ENCODE peak calls at places on chromosomes 3 and 15, in eight cellular contexts. Y is CD8-positive, alpha-beta T cell; B is H9; D is pancreas; M is psoas muscle; G is IMR-90; V is uterus; J is esophagus muscularis mucosa. Z is an unnamed sample.

GRCh38 chr15:69060744-69061143 is 46.2 kb downstream of the NOX5 start:
- DNase-seq in D (no peak), M (no peak), Y (peak; percentile 51), B (no peak), J (no peak), G (no peak), V (no peak), Z (no peak)

GRCh38 chr3:172606021-172606420 is 82.8 kb upstream of the TNFSF10 start:
- DNase-seq in J (no peak), D (no peak), M (no peak), Y (no peak), V (no peak), B (no peak), G (peak; percentile 63), Z (no peak)

GRCh38 chr3:24829632-24830229 is 335.1 kb upstream of the THRB start:
- DNase-seq in B (peak; percentile 45), Y (no peak), M (peak; percentile 14), D (peak; percentile 72), G (no peak), V (peak; percentile 13), J (no peak), Z (peak; percentile 35)

GRCh38 chr3:193590088-193590856 is 2.7 kb upstream of the OPA1 start:
- DNase-seq in B (no peak), D (no peak), M (no peak), J (no peak), Y (no peak), V (no peak), G (peak; percentile 65), Z (no peak)

GRCh38 chr3:126485131-126485530 is 9.4 kb upstream of the ZXDC start:
- DNase-seq in D (no peak), J (no peak), B (no peak), V (no peak), Y (no peak), G (no peak), M (no peak), Z (no peak)

GRCh38 chr3:123048480-123049237 is 18.2 kb upstream of the PDIA5 start:
- DNase-seq in Y (no peak), V (no peak), M (no peak), B (no peak), D (no peak), J (no peak), G (no peak), Z (no peak)

GRCh38 chr15:94236638-94237037 is 5.3 kb downstream of the MCTP2 start:
- DNase-seq in B (no peak), Y (no peak), V (no peak), D (no peak), M (no peak), G (no peak), J (no peak), Z (no peak)

GRCh38 chr3:16134173-16134928 is 40.1 kb upstream of the GALNT15 start:
- DNase-seq in M (no peak), G (no peak), B (no peak), D (no peak), Y (no peak), V (no peak), J (no peak), Z (no peak)

GRCh38 chr15:48385031-48385430 is 53.8 kb downstream of the DUT start:
- DNase-seq in J (no peak), B (no peak), Y (no peak), D (no peak), M (no peak), V (no peak), G (peak; percentile 43), Z (no peak)

GRCh38 chr3:30098656-30099454 is 507.5 kb upstream of the TGFBR2 start:
- DNase-seq in G (peak; percentile 60), B (no peak), J (no peak), D (no peak), V (no peak), Y (no peak), M (no peak), Z (no peak)

GRCh38 chr15:51229907-51230328 is 108.5 kb downstream of the CYP19A1 start:
- DNase-seq in D (no peak), G (peak; percentile 27), B (no peak), M (no peak), Y (no peak), V (no peak), J (peak; percentile 55), Z (no peak)

GRCh38 chr3:23959147-23959900 is 14.2 kb downstream of the NR1D2 start:
- DNase-seq in M (no peak), Y (no peak), G (peak; percentile 95), V (no peak), J (no peak), D (no peak), B (no peak), Z (no peak)

GRCh38 chr15:70195808-70196304 is 98.1 kb upstream of the TLE3 start:
- DNase-seq in D (peak; percentile 95), V (peak; percentile 88), J (no peak), M (peak; percentile 91), B (no peak), G (peak; percentile 92), Y (no peak), Z (peak; percentile 51)

GRCh38 chr15:74458473-74458872 is 2.5 kb downstream of the UBL7 start:
- DNase-seq in Y (no peak), B (no peak), V (no peak), G (no peak), D (no peak), M (no peak), J (no peak), Z (no peak)

DNA sequence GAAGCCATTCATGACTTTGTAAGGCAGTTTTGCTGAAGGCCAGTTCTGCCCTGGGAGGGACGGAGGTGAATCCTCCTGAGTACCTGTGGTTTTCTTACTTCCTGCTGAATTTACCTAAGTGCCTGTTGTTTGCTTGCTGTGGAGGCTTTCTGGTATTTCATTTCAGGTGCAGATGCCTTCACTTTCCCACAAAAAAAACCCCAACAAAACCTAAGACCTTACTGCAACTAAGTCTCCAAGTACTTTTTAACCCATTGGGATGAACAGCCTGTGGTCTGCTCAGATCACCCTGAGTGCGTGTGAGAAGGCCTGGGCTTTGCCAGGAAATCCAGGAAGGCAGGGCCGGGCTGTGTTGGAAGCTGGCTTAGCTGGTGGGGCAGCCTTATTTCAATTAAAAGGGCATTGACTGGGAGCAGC is 65.3 kb downstream of the IGF1R start:
- DNase-seq in J (no peak), B (no peak), V (no peak), D (no peak), M (no peak), Y (no peak), G (no peak), Z (no peak)
- H3K4me1 ChIP-seq in J (peaks cover 64% of the 10 kb centered on the region), B (peaks cover 36% of the 10 kb centered on the region), V (peaks cover 25% of the 10 kb centered on the region), D (peaks cover 5% of the 10 kb centered on the region), M (peaks cover 51% of the 10 kb centered on the region), Y (peaks cover 56% of the 10 kb centered on the region), G (peaks cover 18% of the 10 kb centered on the region), Z (peaks cover 28% of the 10 kb centered on the region)

GRCh38 chr3:114331007-114331406 is 37.2 kb downstream of the TIGIT start:
- DNase-seq in Y (no peak), V (no peak), B (no peak), D (no peak), M (no peak), J (no peak), G (no peak), Z (no peak)

GRCh38 chr3:114333923-114334240 is 40.1 kb downstream of the TIGIT start:
- DNase-seq in M (no peak), Y (no peak), G (no peak), B (no peak), D (no peak), J (no peak), V (no peak), Z (no peak)

GRCh38 chr3:114331710-114332109 is 37.9 kb downstream of the TIGIT start:
- DNase-seq in V (no peak), Y (no peak), G (no peak), D (no peak), M (no peak), J (no peak), B (no peak), Z (no peak)

GRCh38 chr3:114332342-114333179 is 38.7 kb downstream of the TIGIT start:
- DNase-seq in D (no peak), J (no peak), G (no peak), B (no peak), Y (no peak), V (no peak), M (no peak), Z (no peak)

GRCh38 chr3:114333180-114333922 is 39.5 kb downstream of the TIGIT start:
- DNase-seq in G (no peak), J (no peak), D (no peak), Y (no peak), V (no peak), B (no peak), M (no peak), Z (no peak)
- TF ChIP-seq CTCF in G (no peak), J (no peak), D (no peak), Y (no peak), V (no peak), B (no peak), M (no peak), Z (no peak)

GRCh38 chr15:81298606-81299005 is 25.3 kb downstream of the STARD5 start:
- DNase-seq in Y (no peak), M (no peak), D (no peak), V (no peak), B (no peak), G (no peak), J (no peak), Z (no peak)

GRCh38 chr15:81301385-81301784 is 22.6 kb downstream of the STARD5 start:
- DNase-seq in B (no peak), G (no peak), D (no peak), M (no peak), V (no peak), J (no peak), Y (no peak), Z (no peak)

GRCh38 chr15:81301815-81302399 is 22.0 kb downstream of the STARD5 start:
- DNase-seq in V (no peak), G (no peak), M (no peak), B (no peak), J (no peak), Y (no peak), D (no peak), Z (no peak)

GRCh38 chr15:81297580-81298575 is 26.1 kb downstream of the STARD5 start:
- DNase-seq in V (no peak), J (no peak), M (no peak), G (no peak), D (no peak), Y (no peak), B (no peak), Z (no peak)

GRCh38 chr15:81299630-81300273 is 24.2 kb downstream of the STARD5 start:
- DNase-seq in J (no peak), V (no peak), B (no peak), Y (no peak), M (no peak), D (no peak), G (no peak), Z (no peak)
- H3K4me1 ChIP-seq in J (peaks cover 31% of the 10 kb centered on the region), V (no peaks in the 10 kb centered on the region), B (peaks cover 9% of the 10 kb centered on the region), Y (peaks cover 55% of the 10 kb centered on the region), M (no peaks in the 10 kb centered on the region), D (no peaks in the 10 kb centered on the region), G (peaks cover 2% of the 10 kb centered on the region), Z (peaks cover 7% of the 10 kb centered on the region)

DNA sequence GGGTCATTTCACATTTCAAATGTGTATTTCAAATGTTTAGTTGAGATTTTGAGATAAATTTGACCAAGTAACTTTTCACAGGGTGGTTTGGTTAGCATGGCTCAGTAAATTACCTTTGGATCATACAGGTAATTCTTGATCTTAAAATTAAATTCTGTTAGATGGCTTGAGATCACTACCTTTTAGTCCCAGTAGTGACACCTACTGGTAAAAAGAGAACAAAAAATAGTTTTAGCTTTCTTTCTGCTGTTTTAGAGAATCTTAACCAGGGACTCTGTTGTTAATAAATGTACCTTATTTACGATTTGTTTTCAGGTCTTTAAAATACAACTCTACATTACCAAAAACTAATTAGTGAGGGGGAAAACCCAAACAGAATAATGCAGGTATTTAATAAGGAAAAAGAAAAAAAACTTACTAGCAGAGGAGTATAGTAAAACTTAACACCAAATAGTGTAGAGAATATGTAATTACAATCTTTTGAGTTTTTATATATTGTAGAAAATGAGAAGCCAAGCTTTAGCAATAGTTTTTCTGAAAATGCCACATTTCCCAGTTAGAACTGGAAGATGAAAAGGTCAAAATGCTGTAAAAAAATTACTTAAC is 620.3 kb upstream of the AGTR1 start:
- DNase-seq in D (no peak), G (peak; percentile 28), M (no peak), J (no peak), Y (no peak), B (no peak), V (no peak), Z (no peak)
- TF ChIP-seq CTCF in D (no peak), G (peak; percentile 51), M (peak; percentile 52), J (peak; percentile 48), Y (no peak), B (peak; percentile 70), V (no peak), Z (no peak)

Z was measured in lung.